ENCODE peak calls at places on chromosomes 12 and 14, in six cellular contexts. Z is astrocyte, A is foreskin keratinocyte, B is GM10248, V is right lobe of liver, S is MM.1S. T is an unnamed sample.

GRCh38 chr12:129371268-129371667 is 518.0 kb downstream of the GLT1D1 start:
- DNase-seq in S (no peak), V (no peak), A (no peak), B (no peak), Z (no peak), T (no peak)

GRCh38 chr14:25400607-25401206 is 350.8 kb upstream of the STXBP6 start:
- DNase-seq in S (peak), A (peak), V (no peak), B (no peak), Z (peak), T (no peak)

GRCh38 chr14:58288106-58288792 is 10.1 kb upstream of the ARID4A start:
- DNase-seq in B (no peak), A (no peak), V (no peak), S (no peak), Z (no peak), T (no peak)

GRCh38 chr12:56677680-56678079 is 10.4 kb downstream of the PTGES3 start:
- DNase-seq in S (peak), Z (no peak), V (no peak), A (no peak), B (peak), T (peak)

GRCh38 chr14:68459480-68460136 is 333.3 kb downstream of the ZFP36L1 start:
- DNase-seq in S (no peak), Z (no peak), B (no peak), A (no peak), V (no peak), T (no peak)

GRCh38 chr12:123449103-123449736 is 8.7 kb upstream of the SNRNP35 start:
- DNase-seq in Z (no peak), B (no peak), V (no peak), A (no peak), S (no peak), T (no peak)

GRCh38 chr14:59363545-59364226 is 101.5 kb downstream of the GPR135 start:
- DNase-seq in A (peak), S (no peak), B (no peak), Z (peak), V (no peak), T (no peak)

GRCh38 chr14:58584383-58584782 is 53.4 kb upstream of the DACT1 start:
- DNase-seq in V (no peak), Z (peak), B (no peak), A (no peak), S (no peak), T (no peak)

GRCh38 chr12:48972213-48973021 is 882 bp upstream of the WNT10B start:
- DNase-seq in A (no peak), B (no peak), Z (peak), S (no peak), V (no peak), T (peak)

GRCh38 chr14:88962356-88962755 is 137.9 kb downstream of the TTC8 start:
- DNase-seq in S (no peak), A (no peak), Z (no peak), B (no peak), V (no peak), T (no peak)

GRCh38 chr12:108826807-108827721 is 30.3 kb downstream of the SSH1 start:
- DNase-seq in Z (no peak), S (no peak), A (no peak), V (no peak), B (no peak), T (no peak)

GRCh38 chr14:75884198-75884611 is 97.6 kb downstream of the TGFB3 start:
- DNase-seq in S (no peak), V (no peak), A (no peak), Z (peak), B (no peak), T (no peak)

GRCh38 chr12:110338754-110339153 is 57.7 kb downstream of the ATP2A2 start:
- DNase-seq in Z (no peak), V (no peak), S (no peak), B (peak), A (no peak), T (peak)

GRCh38 chr12:3896851-3897351 is 23.7 kb upstream of the PARP11 start:
- DNase-seq in Z (no peak), S (no peak), B (no peak), A (peak), V (no peak), T (no peak)

GRCh38 chr12:119687879-119688278 is 19.9 kb downstream of the PRKAB1 start:
- DNase-seq in B (no peak), S (no peak), V (no peak), A (no peak), Z (no peak), T (no peak)

GRCh38 chr14:49173765-49174373 is 412.3 kb downstream of the RPS29 start:
- DNase-seq in B (peak), Z (peak), S (peak), V (peak), A (peak), T (peak)

GRCh38 chr12:129870796-129871195 is 33.0 kb downstream of the TMEM132D start:
- DNase-seq in S (no peak), V (no peak), A (no peak), Z (no peak), B (no peak), T (no peak)

GRCh38 chr12:102702447-102703114 is 214.5 kb downstream of the PAH start:
- DNase-seq in A (no peak), V (peak), S (peak), B (peak), Z (peak), T (peak)

GRCh38 chr14:90603336-90603735 is 206.5 kb downstream of the CALM1 start:
- DNase-seq in V (no peak), S (no peak), A (no peak), Z (no peak), B (no peak), T (no peak)

GRCh38 chr12:42997032-42997431 is 407.5 kb upstream of the PRICKLE1 start:
- DNase-seq in S (no peak), A (no peak), B (no peak), Z (no peak), V (no peak), T (no peak)

GRCh38 chr14:65103150-65103760 is 938 bp upstream of the MAX start:
- DNase-seq in A (no peak), S (peak), V (no peak), Z (no peak), B (no peak), T (no peak)

GRCh38 chr12:119980247-119980646 is 8.8 kb upstream of the BICDL1 start:
- DNase-seq in Z (no peak), B (no peak), A (no peak), V (no peak), S (no peak), T (no peak)

GRCh38 chr12:92784356-92784755 is 81.6 kb downstream of the PLEKHG7 start:
- DNase-seq in V (no peak), S (no peak), A (peak), B (no peak), Z (peak), T (no peak)

GRCh38 chr14:63922696-63923421 is 70.1 kb downstream of the SYNE2 start:
- DNase-seq in B (no peak), V (no peak), S (peak), Z (peak), A (peak), T (no peak)

GRCh38 chr14:99388286-99388685 is 92.4 kb downstream of the SETD3 start:
- DNase-seq in V (no peak), A (no peak), B (no peak), S (no peak), Z (no peak), T (no peak)

GRCh38 chr14:51998348-51998747 is 9.0 kb downstream of the RTRAF start:
- DNase-seq in Z (no peak), V (no peak), A (no peak), B (no peak), S (no peak), T (no peak)

GRCh38 chr14:67999693-68000384 is 180.3 kb downstream of the RAD51B start:
- DNase-seq in B (no peak), V (no peak), S (no peak), Z (peak), A (peak), T (no peak)

GRCh38 chr12:124461241-124461673 is 106.2 kb downstream of the NCOR2 start:
- DNase-seq in S (no peak), B (no peak), Z (no peak), A (no peak), V (no peak), T (no peak)

DNA sequence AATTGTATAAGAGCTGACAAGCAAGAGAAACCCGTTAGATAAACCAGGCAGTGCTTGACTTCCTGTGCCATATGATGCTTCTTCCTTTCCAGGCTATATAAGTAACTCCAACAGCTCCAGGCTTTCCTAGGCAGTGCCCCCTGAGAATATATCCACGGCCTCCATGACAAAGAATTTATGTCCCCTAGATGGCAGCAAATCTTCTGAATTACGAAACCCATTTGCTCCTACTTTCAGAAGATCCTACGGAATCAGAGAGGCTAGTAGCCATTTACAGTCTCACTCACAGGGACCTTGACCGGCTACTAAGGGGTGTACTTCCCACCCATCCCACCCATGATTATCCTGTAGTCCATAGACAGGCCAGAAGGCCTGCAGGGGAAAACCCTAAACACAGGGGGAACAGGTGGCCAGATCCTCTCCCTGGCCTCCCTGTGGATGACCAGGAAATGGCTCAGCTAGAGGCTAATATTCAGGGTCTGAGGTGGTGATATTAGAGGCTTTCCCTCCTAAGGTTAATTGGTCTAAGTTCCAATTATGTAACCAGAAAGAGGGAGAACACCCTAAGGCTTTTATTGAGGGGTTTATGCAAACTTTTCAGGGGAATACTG is 77.2 kb upstream of the DCD start:
- DNase-seq in B (no peak), A (no peak), S (peak), Z (no peak), V (no peak), T (peak)
- TF ChIP-seq CTCF in B (peak), A (peak), S (peak), Z (peak), V (peak), T (peak)

GRCh38 chr12:20370001-20370381 is 1.7 kb downstream of the PDE3A start:
- DNase-seq in V (no peak), Z (peak), A (peak), B (no peak), S (no peak), T (no peak)

GRCh38 chr12:20368653-20369163 is 371 bp downstream of the PDE3A start:
- DNase-seq in B (peak), A (peak), S (no peak), Z (peak), V (peak), T (peak)

GRCh38 chr12:20369164-20370000 is 1.0 kb downstream of the PDE3A start:
- DNase-seq in S (no peak), A (peak), V (peak), Z (peak), B (peak), T (no peak)

GRCh38 chr12:20366776-20367409 is 1.4 kb upstream of the PDE3A start:
- DNase-seq in S (no peak), A (no peak), Z (no peak), B (no peak), V (no peak), T (no peak)

DNA sequence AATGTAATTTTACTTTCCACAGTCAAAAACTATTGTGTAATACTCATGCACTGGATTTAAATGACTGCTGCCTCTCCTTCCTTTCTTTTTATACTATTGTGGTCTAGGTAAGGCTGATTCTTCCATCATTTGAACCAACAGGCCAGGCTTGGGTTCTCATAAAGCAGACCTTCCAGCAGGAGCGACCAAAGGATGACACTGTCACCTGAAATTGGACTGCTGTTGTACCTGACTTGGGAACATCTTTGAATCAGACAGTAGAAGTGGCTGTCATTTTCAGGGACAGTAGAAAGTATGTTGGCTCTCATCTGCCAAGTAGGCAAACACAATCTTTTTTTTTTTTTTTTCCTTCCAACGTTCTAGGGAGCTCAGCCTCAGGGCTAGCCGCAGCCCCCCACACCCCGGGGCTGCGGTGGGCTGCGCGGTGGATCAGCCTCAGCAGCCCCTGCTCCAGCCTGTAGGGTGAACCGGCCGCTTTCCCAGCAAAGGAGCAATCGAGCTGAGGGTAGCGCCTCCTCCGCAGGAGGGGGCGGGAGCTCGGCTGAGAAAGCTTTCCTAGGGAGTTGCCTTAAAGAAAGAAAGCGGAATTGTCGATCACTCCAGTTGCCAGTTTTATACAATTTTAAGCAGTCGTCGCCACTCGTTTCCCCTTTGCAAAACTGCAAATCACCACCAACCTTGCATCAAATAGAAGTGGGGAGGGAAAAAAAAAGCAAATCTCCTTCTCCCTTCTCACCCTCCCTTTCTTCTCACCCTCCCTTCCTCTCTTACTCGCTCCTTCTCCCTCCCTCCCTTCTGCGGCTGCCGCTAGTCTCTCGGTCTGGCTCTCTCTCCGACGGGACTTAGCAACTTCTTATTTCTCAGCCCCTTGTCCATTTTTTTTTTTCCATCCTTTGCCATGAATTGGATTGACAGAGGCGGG is at the start of gene PDE3A:
- DNase-seq in V (peak), S (peak), Z (peak), A (peak), B (no peak), T (no peak)
- TF ChIP-seq CTCF in V (no peak), S (no peak), Z (no peak), A (no peak), B (no peak), T (no peak)

DNA sequence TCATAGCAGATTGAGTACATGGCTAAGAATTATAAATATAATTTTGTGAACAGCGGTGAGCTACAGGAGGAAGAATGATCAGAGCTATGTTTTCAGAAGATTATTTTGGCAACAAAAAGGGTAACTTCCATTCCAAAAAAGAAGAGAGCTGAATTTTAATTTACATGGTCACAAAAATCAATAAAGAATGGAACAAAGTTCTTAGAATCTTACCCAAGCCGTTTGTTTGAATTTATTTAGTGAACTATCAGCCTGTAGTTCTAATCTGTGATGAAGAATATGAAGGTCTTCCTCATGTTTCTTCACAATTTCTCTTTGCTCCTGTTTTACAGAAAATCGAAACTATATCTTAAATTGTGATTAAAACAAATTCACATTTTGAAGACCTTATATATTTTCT is 54.4 kb upstream of the C12orf50 start:
- DNase-seq in V (no peak), B (no peak), A (no peak), Z (no peak), S (no peak), T (no peak)
- TF ChIP-seq CTCF in V (no peak), B (no peak), A (no peak), Z (no peak), S (no peak), T (no peak)

DNA sequence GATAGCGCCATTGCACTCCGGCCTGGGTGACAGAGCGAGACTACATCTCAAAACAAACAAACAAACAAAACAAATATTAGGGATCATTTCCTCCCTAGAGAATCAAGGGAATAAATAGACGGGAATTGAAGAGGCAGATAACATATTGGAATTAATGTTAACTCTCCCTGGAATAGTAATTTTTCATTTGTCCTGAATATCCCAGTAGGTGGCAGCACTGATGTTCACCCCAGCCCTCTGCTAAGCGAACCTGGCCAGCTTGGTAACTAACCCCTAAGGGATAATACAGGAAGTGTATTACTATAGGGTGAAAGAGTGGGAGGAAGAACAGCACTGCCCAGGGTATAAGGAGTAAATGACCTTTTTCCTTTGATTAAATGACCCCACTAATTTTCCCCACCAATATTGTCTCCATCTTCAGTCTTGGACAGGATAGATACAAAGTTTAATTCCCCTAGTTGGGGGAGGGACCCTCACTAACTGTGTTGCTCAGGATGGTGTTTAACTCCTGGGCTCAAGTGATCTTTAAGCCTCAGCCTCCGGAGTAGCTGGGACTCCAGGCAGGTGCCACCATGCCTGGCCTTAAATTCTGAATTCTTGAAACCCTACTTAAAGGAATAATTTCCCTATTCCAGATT is 40.5 kb downstream of the SLC2A14 start:
- DNase-seq in S (peak), V (peak), A (peak), B (peak), Z (peak), T (peak)
- TF ChIP-seq CTCF in S (peak), V (peak), A (peak), B (peak), Z (peak), T (peak)

GRCh38 chr12:63013302-63013701 is 78.4 kb upstream of the PPM1H start:
- DNase-seq in V (no peak), B (no peak), A (no peak), Z (no peak), S (no peak), T (no peak)
- TF ChIP-seq CTCF in V (no peak), B (no peak), A (no peak), Z (no peak), S (no peak), T (no peak)

GRCh38 chr12:10214131-10214876 is 1.6 kb downstream of the GABARAPL1 start:
- DNase-seq in V (no peak), Z (peak), B (no peak), A (peak), S (no peak), T (no peak)
- TF ChIP-seq CTCF in V (no peak), Z (no peak), B (no peak), A (no peak), S (no peak), T (no peak)

DNA sequence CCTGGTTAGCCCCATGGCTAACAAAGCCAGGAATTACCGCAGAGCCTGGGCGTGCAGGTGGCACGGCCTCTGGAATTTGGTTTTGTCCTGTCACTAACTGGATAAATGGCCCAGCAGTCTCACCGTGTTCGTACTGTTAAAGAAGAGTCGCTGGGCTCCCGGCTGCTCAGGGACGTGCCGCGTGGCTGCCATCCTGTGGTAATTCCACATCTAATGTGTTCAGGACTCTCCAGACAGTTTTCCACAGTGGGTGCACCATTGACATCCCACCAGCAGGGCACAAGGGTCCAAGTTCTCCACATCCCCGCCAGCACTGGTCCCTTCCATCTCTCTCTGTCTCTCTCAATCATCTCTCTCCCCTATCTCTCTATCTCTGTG is 19.6 kb downstream of the NOC4L start:
- DNase-seq in V (no peak), S (no peak), Z (no peak), A (no peak), B (no peak), T (no peak)
- TF ChIP-seq CTCF in V (no peak), S (no peak), Z (no peak), A (peak), B (no peak), T (no peak)

DNA sequence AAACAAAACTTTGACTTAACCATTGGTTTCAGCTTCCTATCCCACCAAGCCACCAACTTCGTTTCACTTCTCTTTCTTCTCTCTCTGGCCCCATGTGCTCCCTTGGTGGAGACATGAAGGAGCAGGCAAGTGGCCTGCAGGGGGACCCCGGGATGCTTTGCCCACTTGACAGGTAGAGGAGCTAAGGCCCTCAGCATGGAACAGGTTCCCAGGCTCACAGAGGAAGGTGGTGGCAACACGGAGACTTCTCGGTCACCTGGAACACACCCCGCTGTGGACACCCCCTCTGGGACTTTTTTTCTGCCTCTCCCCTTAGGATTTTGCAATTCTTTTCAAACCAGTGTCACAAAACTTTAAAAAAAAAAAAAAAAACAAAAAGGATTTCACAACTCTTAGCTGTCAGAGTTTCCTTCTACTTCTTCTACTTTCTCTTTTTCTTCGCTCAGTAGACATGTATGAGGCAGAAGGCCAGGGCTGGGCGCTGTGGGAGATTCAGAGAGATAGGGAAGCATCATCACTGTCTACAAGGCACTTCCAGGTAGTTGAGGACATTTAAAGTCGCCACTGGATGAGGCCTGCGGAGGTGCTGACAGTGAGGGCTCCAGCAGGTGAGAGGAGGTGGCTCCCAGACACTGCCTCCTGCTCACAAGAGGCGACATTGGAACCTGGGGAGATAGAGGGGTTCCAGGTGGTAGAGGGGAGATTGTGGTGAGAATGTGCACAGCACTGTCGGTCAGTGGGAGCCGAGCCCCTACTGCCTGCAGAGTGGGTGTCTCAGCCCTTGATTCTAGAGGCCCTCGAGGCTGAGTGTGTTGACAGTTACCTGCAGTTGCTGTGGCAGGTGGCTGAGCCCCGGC is 119.6 kb downstream of the GCH1 start:
- DNase-seq in Z (no peak), S (peak), B (peak), V (peak), A (no peak), T (peak)
- TF ChIP-seq CTCF in Z (no peak), S (peak), B (peak), V (no peak), A (peak), T (peak)